ENCODE peak calls at places on chromosomes 4 and X, in four cellular contexts. F is T follicular helper cell; O is iPS-NIHi11; H is stimulated activated CD4-positive, alpha-beta T cell treated with anti-CD3 and anti-CD28 coated beads, TNF-alpha, amount 100 ng/mL, for 48 hours. M is an unnamed sample.

GRCh38 chr4:82268826-82269193 is 105.0 kb downstream of the HNRNPD start:
- DNase-seq in F (no peak), O (no peak), H (no peak), M (no peak)

GRCh38 chr4:1318488-1319213 is 28.4 kb upstream of the UVSSA start:
- DNase-seq in F (no peak), O (peak), H (no peak), M (no peak)

GRCh38 chr4:147833254-147833653 is 101.4 kb downstream of the ARHGAP10 start:
- DNase-seq in F (no peak), O (no peak), H (no peak), M (peak)

GRCh38 chrX:86263526-86263925 is 115.3 kb downstream of the DACH2 start:
- DNase-seq in F (no peak), O (peak), H (no peak), M (no peak)

GRCh38 chr4:48905363-48906015 is 1.1 kb downstream of the OCIAD2 start:
- DNase-seq in F (no peak), O (peak), H (no peak), M (peak)

GRCh38 chr4:155612074-155612473 is 54.6 kb upstream of the GUCY1A1 start:
- DNase-seq in F (no peak), O (no peak), H (no peak), M (no peak)

GRCh38 chr4:3676196-3676595 is 90.0 kb upstream of the ADRA2C start:
- DNase-seq in F (no peak), O (no peak), H (no peak), M (no peak)

GRCh38 chr4:7146764-7147071 is 45.6 kb upstream of the SORCS2 start:
- DNase-seq in F (no peak), O (no peak), H (no peak), M (no peak)

GRCh38 chr4:127165971-127166370 is 466.8 kb upstream of the INTU start:
- DNase-seq in F (no peak), O (no peak), H (no peak), M (no peak)

GRCh38 chr4:160825644-160826338 is 1338.0 kb downstream of the FSTL5 start:
- DNase-seq in F (no peak), O (no peak), H (no peak), M (no peak)